ENCODE peak calls at places on chromosomes 6 and 20, in nine cellular contexts. H is astrocyte, M is thoracic aorta, K is cardiac muscle cell, O is left lung, N is LNCaP clone FGC, R is heart left ventricle, P is coronary artery, L is GM12878. Q is an unnamed sample.

GRCh38 chr6:145368075-145368474 is 367.2 kb downstream of the EPM2A start:
- DNase-seq in H (no peak), M (no peak), K (no peak), O (no peak), N (no peak), R (peak; percentile 31), P (no peak), L (no peak), Q (peak; percentile 18)

GRCh38 chr6:31058128-31058894 is 48.0 kb downstream of the MUC22 start:
- DNase-seq in H (peak; percentile 97), M (no peak), K (peak; percentile 28), O (no peak), N (no peak), R (no peak), P (no peak), L (no peak), Q (peak; percentile 90)

GRCh38 chr20:43584448-43585138 is 6.1 kb upstream of the IFT52 start:
- DNase-seq in H (peak; percentile 82), M (no peak), K (peak; percentile 64), O (no peak), N (no peak), R (no peak), P (no peak), L (no peak), Q (peak; percentile 67)

GRCh38 chr6:28490191-28490890 is 25.3 kb downstream of the GPX6 start:
- DNase-seq in H (no peak), M (no peak), K (no peak), O (no peak), N (no peak), R (no peak), P (no peak), L (no peak), Q (no peak)

GRCh38 chr20:48683467-48684175 is 144.2 kb downstream of the PREX1 start:
- DNase-seq in H (no peak), M (no peak), K (no peak), O (no peak), N (no peak), R (no peak), P (no peak), L (no peak), Q (no peak)

GRCh38 chr20:22690000-22690399 is 105.6 kb upstream of the FOXA2 start:
- DNase-seq in H (no peak), M (no peak), K (no peak), O (no peak), N (no peak), R (no peak), P (no peak), L (no peak), Q (no peak)

GRCh38 chr6:44386929-44387345 is 569 bp upstream of the CDC5L start:
- DNase-seq in H (peak; percentile 52), M (no peak), K (no peak), O (no peak), N (no peak), R (no peak), P (no peak), L (no peak), Q (peak; percentile 59)

GRCh38 chr6:42340516-42340915 is 111.2 kb downstream of the TRERF1 start:
- DNase-seq in H (no peak), M (no peak), K (no peak), O (no peak), N (no peak), R (no peak), P (no peak), L (no peak), Q (no peak)

GRCh38 chr6:96394727-96395126 is 126.9 kb upstream of the UFL1 start:
- DNase-seq in H (no peak), M (no peak), K (peak; percentile 38), O (no peak), N (peak; percentile 26), R (no peak), P (no peak), L (no peak), Q (no peak)

GRCh38 chr6:33824461-33825154 is 20.8 kb upstream of the MLN start:
- DNase-seq in H (no peak), M (no peak), K (no peak), O (no peak), N (no peak), R (no peak), P (no peak), L (no peak), Q (peak; percentile 72)

GRCh38 chr6:11460837-11461661 is 76.5 kb upstream of the TMEM170B start:
- DNase-seq in H (no peak), M (no peak), K (no peak), O (no peak), N (no peak), R (no peak), P (no peak), L (peak; percentile 84), Q (no peak)

GRCh38 chr6:46949662-46950280 is 28.0 kb upstream of the ADGRF5 start:
- DNase-seq in H (no peak), M (no peak), K (no peak), O (no peak), N (no peak), R (peak; percentile 90), P (no peak), L (no peak), Q (peak; percentile 57)

GRCh38 chr6:82441047-82441770 is 77.6 kb downstream of the TPBG start:
- DNase-seq in H (no peak), M (no peak), K (no peak), O (no peak), N (no peak), R (no peak), P (no peak), L (no peak), Q (no peak)

GRCh38 chr6:158867381-158868121 is 48.4 kb upstream of the EZR start:
- DNase-seq in H (no peak), M (no peak), K (no peak), O (no peak), N (no peak), R (no peak), P (no peak), L (no peak), Q (no peak)

GRCh38 chr6:158870418-158870957 is 51.3 kb upstream of the EZR start:
- DNase-seq in H (no peak), M (no peak), K (no peak), O (no peak), N (no peak), R (no peak), P (no peak), L (no peak), Q (no peak)

GRCh38 chr6:158869010-158869603 is 49.9 kb upstream of the EZR start:
- DNase-seq in H (peak; percentile 82), M (no peak), K (no peak), O (no peak), N (no peak), R (peak; percentile 32), P (peak; percentile 83), L (peak; percentile 53), Q (no peak)

GRCh38 chr6:158868122-158868480 is 48.9 kb upstream of the EZR start:
- DNase-seq in H (no peak), M (no peak), K (no peak), O (no peak), N (no peak), R (no peak), P (no peak), L (no peak), Q (no peak)

DNA sequence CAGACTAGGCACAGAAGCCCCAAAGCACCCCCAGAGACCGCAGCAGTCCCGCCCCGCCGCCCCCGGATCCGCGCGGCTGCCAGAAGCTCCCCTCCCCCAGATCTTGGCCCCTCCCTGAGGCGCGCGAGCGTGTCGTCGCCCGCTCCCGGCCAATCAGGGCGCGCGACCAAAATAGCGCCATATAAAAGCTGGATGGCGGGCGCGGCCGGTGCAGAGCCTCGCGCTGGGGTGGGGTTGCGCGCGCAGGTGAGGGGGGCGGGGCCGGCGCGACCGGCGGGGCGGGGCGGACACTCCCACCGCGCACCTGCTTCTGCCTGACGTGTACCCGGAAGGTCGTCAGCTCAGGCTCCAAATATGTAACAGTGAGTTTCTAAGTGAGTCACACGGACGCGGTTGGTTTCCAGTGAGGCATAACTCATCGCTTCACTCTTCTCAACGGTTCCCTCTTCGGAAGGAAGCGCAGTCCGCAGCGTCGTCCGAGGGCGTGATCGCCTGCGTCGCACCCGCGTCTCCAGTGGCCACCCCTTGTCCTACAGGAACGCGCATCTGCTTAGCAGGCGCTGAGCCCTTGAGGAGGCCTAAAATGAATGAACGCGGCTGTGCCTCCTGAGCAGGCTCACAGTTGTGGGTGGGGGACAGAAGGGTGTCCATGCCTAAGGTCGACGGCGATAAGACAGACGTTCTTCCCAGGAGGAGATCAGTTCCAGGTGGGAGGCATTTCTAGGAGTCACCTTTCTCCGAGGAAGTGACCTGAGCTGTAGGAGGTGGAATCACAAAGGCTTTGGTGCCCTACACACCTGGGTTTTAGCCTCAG is 50.6 kb upstream of the EZR start:
- DNase-seq in H (peak; percentile 95), M (peak; percentile 54), K (peak; percentile 90), O (peak; percentile 93), N (peak; percentile 67), R (peak; percentile 90), P (peak; percentile 86), L (peak; percentile 98), Q (peak; percentile 91)
- TF ChIP-seq CTCF in H (peak; percentile 4), M (no peak), K (no peak), O (no peak), N (no peak), R (no peak), P (no peak), L (peak; percentile 34), Q (no peak)

DNA sequence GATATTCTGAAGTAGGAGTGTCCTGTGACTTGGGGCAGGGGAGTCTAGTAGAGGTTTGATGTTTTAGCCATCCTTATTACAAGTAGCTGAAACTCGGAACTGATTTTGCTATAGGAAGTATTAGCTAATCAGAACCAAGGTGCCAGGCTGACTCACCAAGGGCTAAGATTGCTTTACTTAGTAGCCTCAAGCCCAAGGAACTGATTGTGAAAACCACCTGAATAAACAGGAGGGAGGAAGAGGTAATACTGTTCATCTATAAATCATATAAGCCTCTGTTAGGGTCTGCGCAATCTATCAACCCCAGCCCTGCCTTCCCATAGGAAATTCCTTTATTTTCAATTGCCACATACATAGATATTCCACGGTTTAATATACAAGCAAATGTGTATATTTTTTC is 54.4 kb downstream of the GNAS start:
- DNase-seq in H (peak; percentile 70), M (no peak), K (no peak), O (no peak), N (peak; percentile 78), R (no peak), P (no peak), L (no peak), Q (peak; percentile 54)
- H3K4me3 ChIP-seq in H (no peak overlapping the region), M (peak overlapping the region; percentile 52), K (no peak overlapping the region), O (peak overlapping the region; percentile 19), N (peak overlapping the region; percentile 43), R (peak overlapping the region; percentile 30), P (peak overlapping the region; percentile 27), L (peak overlapping the region; percentile 67), Q (no peak overlapping the region)

DNA sequence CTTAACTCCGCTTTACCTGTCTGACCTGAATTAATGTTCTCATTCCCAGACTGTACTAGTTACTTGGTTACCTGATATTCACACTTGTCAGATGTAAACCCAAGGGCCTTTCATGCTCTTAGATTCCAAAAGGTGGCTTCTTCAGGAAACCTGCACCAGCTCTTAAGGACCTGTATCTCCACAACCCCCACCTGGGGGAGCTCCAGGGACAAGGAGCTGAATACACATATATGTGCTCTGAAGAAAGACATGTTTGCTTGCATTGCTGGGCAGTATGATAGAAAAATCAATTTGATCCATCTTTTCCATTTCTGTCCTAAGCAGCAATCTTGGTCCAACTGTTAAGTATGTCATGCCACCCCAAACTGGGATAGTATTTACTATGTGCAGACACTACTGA is 64.8 kb upstream of the POU3F2 start:
- DNase-seq in H (peak; percentile 40), M (no peak), K (peak; percentile 5), O (no peak), N (peak; percentile 27), R (no peak), P (no peak), L (no peak), Q (peak; percentile 18)
- TF ChIP-seq CTCF in H (peak; percentile 33), M (no peak), K (no peak), O (no peak), N (peak; percentile 61), R (peak; percentile 8), P (no peak), L (peak; percentile 25), Q (peak; percentile 7)

GRCh38 chr20:15196580-15197255 is 859.3 kb upstream of the FLRT3 start:
- DNase-seq in H (no peak), M (no peak), K (no peak), O (no peak), N (no peak), R (no peak), P (no peak), L (no peak), Q (no peak)
- H3K4me3 ChIP-seq in H (no peak overlapping the region), M (no peak overlapping the region), K (no peak overlapping the region), O (peak overlapping the region; percentile 1), N (no peak overlapping the region), R (no peak overlapping the region), P (no peak overlapping the region), L (no peak overlapping the region), Q (no peak overlapping the region)

Q was measured in fibroblast of pulmonary artery.